ENCODE peak calls at places on chromosomes 3 and 15, in nine cellular contexts. One of them, this sample, is unnamed.

GRCh38 chr15:41241251-41241964 is 10.3 kb downstream of the CHP1 start:
- DNase-seq in natural killer cell: no peak
- DNase-seq in activated T-cell treated with anti-CD3 and anti-CD28 coated beads for 1 hour: no peak
- DNase-seq in left ventricle myocardium inferior: peak
- DNase-seq in stimulated activated CD4-positive, alpha-beta T cell treated with anti-CD3 and anti-CD28 coated beads, Interleukin-12 subunit alpha, Interleukin-12 subunit beta, amount 100 ng/mL, for 4 hours: no peak
- DNase-seq in activated T-helper 1 cell treated with Interleukin-2 at 50 U/mL for 16 hours: no peak
- DNase-seq in GM12864: no peak
- DNase-seq in kidney: no peak
- DNase-seq in stomach: peak
- DNase-seq in this sample: no peak

GRCh38 chr3:13484861-13485590 is 4.9 kb downstream of the HDAC11 start:
- DNase-seq in natural killer cell: no peak
- DNase-seq in activated T-cell treated with anti-CD3 and anti-CD28 coated beads for 1 hour: no peak
- DNase-seq in left ventricle myocardium inferior: peak
- DNase-seq in stimulated activated CD4-positive, alpha-beta T cell treated with anti-CD3 and anti-CD28 coated beads, Interleukin-12 subunit alpha, Interleukin-12 subunit beta, amount 100 ng/mL, for 4 hours: no peak
- DNase-seq in activated T-helper 1 cell treated with Interleukin-2 at 50 U/mL for 16 hours: no peak
- DNase-seq in GM12864: no peak
- DNase-seq in kidney: peak
- DNase-seq in stomach: peak
- DNase-seq in this sample: no peak

GRCh38 chr15:85482896-85483295 is 102.5 kb downstream of the AKAP13 start:
- DNase-seq in natural killer cell: no peak
- DNase-seq in activated T-cell treated with anti-CD3 and anti-CD28 coated beads for 1 hour: no peak
- DNase-seq in left ventricle myocardium inferior: no peak
- DNase-seq in stimulated activated CD4-positive, alpha-beta T cell treated with anti-CD3 and anti-CD28 coated beads, Interleukin-12 subunit alpha, Interleukin-12 subunit beta, amount 100 ng/mL, for 4 hours: no peak
- DNase-seq in activated T-helper 1 cell treated with Interleukin-2 at 50 U/mL for 16 hours: no peak
- DNase-seq in GM12864: no peak
- DNase-seq in kidney: no peak
- DNase-seq in stomach: no peak
- DNase-seq in this sample: no peak

GRCh38 chr3:80187981-80188380 is 420.2 kb upstream of the ROBO1 start:
- DNase-seq in natural killer cell: no peak
- DNase-seq in activated T-cell treated with anti-CD3 and anti-CD28 coated beads for 1 hour: no peak
- DNase-seq in left ventricle myocardium inferior: no peak
- DNase-seq in stimulated activated CD4-positive, alpha-beta T cell treated with anti-CD3 and anti-CD28 coated beads, Interleukin-12 subunit alpha, Interleukin-12 subunit beta, amount 100 ng/mL, for 4 hours: no peak
- DNase-seq in activated T-helper 1 cell treated with Interleukin-2 at 50 U/mL for 16 hours: no peak
- DNase-seq in GM12864: no peak
- DNase-seq in kidney: no peak
- DNase-seq in stomach: no peak
- DNase-seq in this sample: no peak

GRCh38 chr3:119810018-119810435 is 28.1 kb downstream of the NR1I2 start:
- DNase-seq in natural killer cell: peak
- DNase-seq in activated T-cell treated with anti-CD3 and anti-CD28 coated beads for 1 hour: peak
- DNase-seq in left ventricle myocardium inferior: peak
- DNase-seq in stimulated activated CD4-positive, alpha-beta T cell treated with anti-CD3 and anti-CD28 coated beads, Interleukin-12 subunit alpha, Interleukin-12 subunit beta, amount 100 ng/mL, for 4 hours: peak
- DNase-seq in activated T-helper 1 cell treated with Interleukin-2 at 50 U/mL for 16 hours: peak
- DNase-seq in GM12864: peak
- DNase-seq in kidney: peak
- DNase-seq in stomach: peak
- DNase-seq in this sample: peak

GRCh38 chr3:120622870-120623718 is 27.0 kb downstream of the NDUFB4 start:
- DNase-seq in natural killer cell: no peak
- DNase-seq in activated T-cell treated with anti-CD3 and anti-CD28 coated beads for 1 hour: no peak
- DNase-seq in left ventricle myocardium inferior: no peak
- DNase-seq in stimulated activated CD4-positive, alpha-beta T cell treated with anti-CD3 and anti-CD28 coated beads, Interleukin-12 subunit alpha, Interleukin-12 subunit beta, amount 100 ng/mL, for 4 hours: no peak
- DNase-seq in activated T-helper 1 cell treated with Interleukin-2 at 50 U/mL for 16 hours: no peak
- DNase-seq in GM12864: no peak
- DNase-seq in kidney: no peak
- DNase-seq in stomach: no peak
- DNase-seq in this sample: peak

GRCh38 chr3:57230006-57230405 is 2.5 kb downstream of the APPL1 start:
- DNase-seq in natural killer cell: no peak
- DNase-seq in activated T-cell treated with anti-CD3 and anti-CD28 coated beads for 1 hour: no peak
- DNase-seq in left ventricle myocardium inferior: no peak
- DNase-seq in stimulated activated CD4-positive, alpha-beta T cell treated with anti-CD3 and anti-CD28 coated beads, Interleukin-12 subunit alpha, Interleukin-12 subunit beta, amount 100 ng/mL, for 4 hours: no peak
- DNase-seq in activated T-helper 1 cell treated with Interleukin-2 at 50 U/mL for 16 hours: no peak
- DNase-seq in GM12864: no peak
- DNase-seq in kidney: no peak
- DNase-seq in stomach: no peak
- DNase-seq in this sample: no peak

GRCh38 chr3:43523454-43524053 is 98.3 kb downstream of the ANO10 start:
- DNase-seq in natural killer cell: no peak
- DNase-seq in activated T-cell treated with anti-CD3 and anti-CD28 coated beads for 1 hour: no peak
- DNase-seq in left ventricle myocardium inferior: no peak
- DNase-seq in stimulated activated CD4-positive, alpha-beta T cell treated with anti-CD3 and anti-CD28 coated beads, Interleukin-12 subunit alpha, Interleukin-12 subunit beta, amount 100 ng/mL, for 4 hours: no peak
- DNase-seq in activated T-helper 1 cell treated with Interleukin-2 at 50 U/mL for 16 hours: no peak
- DNase-seq in GM12864: no peak
- DNase-seq in kidney: no peak
- DNase-seq in stomach: no peak
- DNase-seq in this sample: peak

GRCh38 chr3:38348903-38349302 is 2.3 kb downstream of the XYLB start:
- DNase-seq in natural killer cell: no peak
- DNase-seq in activated T-cell treated with anti-CD3 and anti-CD28 coated beads for 1 hour: no peak
- DNase-seq in left ventricle myocardium inferior: no peak
- DNase-seq in stimulated activated CD4-positive, alpha-beta T cell treated with anti-CD3 and anti-CD28 coated beads, Interleukin-12 subunit alpha, Interleukin-12 subunit beta, amount 100 ng/mL, for 4 hours: no peak
- DNase-seq in activated T-helper 1 cell treated with Interleukin-2 at 50 U/mL for 16 hours: no peak
- DNase-seq in GM12864: no peak
- DNase-seq in kidney: no peak
- DNase-seq in stomach: no peak
- DNase-seq in this sample: no peak

GRCh38 chr15:36407647-36408046 is 171.8 kb upstream of the CDIN1 start:
- DNase-seq in natural killer cell: no peak
- DNase-seq in activated T-cell treated with anti-CD3 and anti-CD28 coated beads for 1 hour: no peak
- DNase-seq in left ventricle myocardium inferior: no peak
- DNase-seq in stimulated activated CD4-positive, alpha-beta T cell treated with anti-CD3 and anti-CD28 coated beads, Interleukin-12 subunit alpha, Interleukin-12 subunit beta, amount 100 ng/mL, for 4 hours: no peak
- DNase-seq in activated T-helper 1 cell treated with Interleukin-2 at 50 U/mL for 16 hours: no peak
- DNase-seq in GM12864: no peak
- DNase-seq in kidney: no peak
- DNase-seq in stomach: no peak
- DNase-seq in this sample: no peak

GRCh38 chr3:144053121-144053520 is 81.5 kb downstream of the DIPK2A start:
- DNase-seq in natural killer cell: no peak
- DNase-seq in activated T-cell treated with anti-CD3 and anti-CD28 coated beads for 1 hour: no peak
- DNase-seq in left ventricle myocardium inferior: no peak
- DNase-seq in stimulated activated CD4-positive, alpha-beta T cell treated with anti-CD3 and anti-CD28 coated beads, Interleukin-12 subunit alpha, Interleukin-12 subunit beta, amount 100 ng/mL, for 4 hours: no peak
- DNase-seq in activated T-helper 1 cell treated with Interleukin-2 at 50 U/mL for 16 hours: no peak
- DNase-seq in GM12864: no peak
- DNase-seq in kidney: no peak
- DNase-seq in stomach: no peak
- DNase-seq in this sample: no peak

GRCh38 chr3:99950921-99951320 is 133.3 kb downstream of the CMSS1 start:
- DNase-seq in natural killer cell: no peak
- DNase-seq in activated T-cell treated with anti-CD3 and anti-CD28 coated beads for 1 hour: no peak
- DNase-seq in left ventricle myocardium inferior: no peak
- DNase-seq in stimulated activated CD4-positive, alpha-beta T cell treated with anti-CD3 and anti-CD28 coated beads, Interleukin-12 subunit alpha, Interleukin-12 subunit beta, amount 100 ng/mL, for 4 hours: no peak
- DNase-seq in activated T-helper 1 cell treated with Interleukin-2 at 50 U/mL for 16 hours: no peak
- DNase-seq in GM12864: no peak
- DNase-seq in kidney: no peak
- DNase-seq in stomach: no peak
- DNase-seq in this sample: no peak

GRCh38 chr3:19348929-19349564 is 200.7 kb downstream of the KCNH8 start:
- DNase-seq in natural killer cell: no peak
- DNase-seq in activated T-cell treated with anti-CD3 and anti-CD28 coated beads for 1 hour: no peak
- DNase-seq in left ventricle myocardium inferior: no peak
- DNase-seq in stimulated activated CD4-positive, alpha-beta T cell treated with anti-CD3 and anti-CD28 coated beads, Interleukin-12 subunit alpha, Interleukin-12 subunit beta, amount 100 ng/mL, for 4 hours: no peak
- DNase-seq in activated T-helper 1 cell treated with Interleukin-2 at 50 U/mL for 16 hours: no peak
- DNase-seq in GM12864: no peak
- DNase-seq in kidney: no peak
- DNase-seq in stomach: no peak
- DNase-seq in this sample: no peak

GRCh38 chr3:123068227-123069020 is 1.6 kb downstream of the PDIA5 start:
- DNase-seq in natural killer cell: no peak
- DNase-seq in activated T-cell treated with anti-CD3 and anti-CD28 coated beads for 1 hour: no peak
- DNase-seq in left ventricle myocardium inferior: no peak
- DNase-seq in stimulated activated CD4-positive, alpha-beta T cell treated with anti-CD3 and anti-CD28 coated beads, Interleukin-12 subunit alpha, Interleukin-12 subunit beta, amount 100 ng/mL, for 4 hours: no peak
- DNase-seq in activated T-helper 1 cell treated with Interleukin-2 at 50 U/mL for 16 hours: no peak
- DNase-seq in GM12864: no peak
- DNase-seq in kidney: no peak
- DNase-seq in stomach: peak
- DNase-seq in this sample: no peak

GRCh38 chr3:143158549-143158988 is 39.0 kb downstream of the CHST2 start:
- DNase-seq in natural killer cell: no peak
- DNase-seq in activated T-cell treated with anti-CD3 and anti-CD28 coated beads for 1 hour: no peak
- DNase-seq in left ventricle myocardium inferior: no peak
- DNase-seq in stimulated activated CD4-positive, alpha-beta T cell treated with anti-CD3 and anti-CD28 coated beads, Interleukin-12 subunit alpha, Interleukin-12 subunit beta, amount 100 ng/mL, for 4 hours: no peak
- DNase-seq in activated T-helper 1 cell treated with Interleukin-2 at 50 U/mL for 16 hours: no peak
- DNase-seq in GM12864: peak
- DNase-seq in kidney: no peak
- DNase-seq in stomach: no peak
- DNase-seq in this sample: no peak

GRCh38 chr3:41683666-41684350 is 278.1 kb downstream of the ULK4 start:
- DNase-seq in natural killer cell: no peak
- DNase-seq in activated T-cell treated with anti-CD3 and anti-CD28 coated beads for 1 hour: no peak
- DNase-seq in left ventricle myocardium inferior: no peak
- DNase-seq in stimulated activated CD4-positive, alpha-beta T cell treated with anti-CD3 and anti-CD28 coated beads, Interleukin-12 subunit alpha, Interleukin-12 subunit beta, amount 100 ng/mL, for 4 hours: no peak
- DNase-seq in activated T-helper 1 cell treated with Interleukin-2 at 50 U/mL for 16 hours: no peak
- DNase-seq in GM12864: no peak
- DNase-seq in kidney: no peak
- DNase-seq in stomach: no peak
- DNase-seq in this sample: no peak

GRCh38 chr15:87477759-87478687 is 778.5 kb downstream of the NTRK3 start:
- DNase-seq in natural killer cell: no peak
- DNase-seq in activated T-cell treated with anti-CD3 and anti-CD28 coated beads for 1 hour: no peak
- DNase-seq in left ventricle myocardium inferior: no peak
- DNase-seq in stimulated activated CD4-positive, alpha-beta T cell treated with anti-CD3 and anti-CD28 coated beads, Interleukin-12 subunit alpha, Interleukin-12 subunit beta, amount 100 ng/mL, for 4 hours: no peak
- DNase-seq in activated T-helper 1 cell treated with Interleukin-2 at 50 U/mL for 16 hours: no peak
- DNase-seq in GM12864: no peak
- DNase-seq in kidney: peak
- DNase-seq in stomach: no peak
- DNase-seq in this sample: no peak

GRCh38 chr3:190424478-190425439 is 24.9 kb downstream of the TMEM207 start:
- DNase-seq in natural killer cell: no peak
- DNase-seq in activated T-cell treated with anti-CD3 and anti-CD28 coated beads for 1 hour: no peak
- DNase-seq in left ventricle myocardium inferior: peak
- DNase-seq in stimulated activated CD4-positive, alpha-beta T cell treated with anti-CD3 and anti-CD28 coated beads, Interleukin-12 subunit alpha, Interleukin-12 subunit beta, amount 100 ng/mL, for 4 hours: peak
- DNase-seq in activated T-helper 1 cell treated with Interleukin-2 at 50 U/mL for 16 hours: no peak
- DNase-seq in GM12864: peak
- DNase-seq in kidney: peak
- DNase-seq in stomach: peak
- DNase-seq in this sample: peak

GRCh38 chr15:74365619-74366445 is 1.6 kb downstream of the CYP11A1 start:
- DNase-seq in natural killer cell: no peak
- DNase-seq in activated T-cell treated with anti-CD3 and anti-CD28 coated beads for 1 hour: no peak
- DNase-seq in left ventricle myocardium inferior: peak
- DNase-seq in stimulated activated CD4-positive, alpha-beta T cell treated with anti-CD3 and anti-CD28 coated beads, Interleukin-12 subunit alpha, Interleukin-12 subunit beta, amount 100 ng/mL, for 4 hours: no peak
- DNase-seq in activated T-helper 1 cell treated with Interleukin-2 at 50 U/mL for 16 hours: no peak
- DNase-seq in GM12864: no peak
- DNase-seq in kidney: no peak
- DNase-seq in stomach: no peak
- DNase-seq in this sample: peak

This sample was measured in stimulated activated CD8-positive, alpha-beta memory T cell treated with anti-CD3 and anti-CD28 coated beads, Interleukin-4, amount 100 ng/mL, for 48 hours.